ENCODE peak calls at places on chromosome 5, in eight cellular contexts. J, E, R, K, U, X, G and P are unnamed samples.

GRCh38 chr5:80408475-80408875 is 611 bp downstream of the ZFYVE16 start:
- DNase-seq in U (peak), E (peak), K (peak), X (peak), G (no peak), J (peak), R (peak), P (peak)

GRCh38 chr5:68187268-68188055 is 28.1 kb upstream of the PIK3R1 start:
- DNase-seq in R (no peak), G (peak), E (no peak), K (no peak), X (no peak), U (no peak), J (peak), P (peak)

GRCh38 chr5:132747693-132748440 is 641 bp downstream of the CCNI2 start:
- DNase-seq in K (no peak), J (no peak), R (peak), G (no peak), U (peak), E (peak), X (no peak), P (no peak)

GRCh38 chr5:123344819-123345426 is 78.3 kb downstream of the CEP120 start:
- DNase-seq in E (no peak), U (peak), X (peak), G (peak), K (peak), R (no peak), J (peak), P (peak)

GRCh38 chr5:71782771-71783770 is 64.0 kb downstream of the CARTPT start:
- DNase-seq in R (peak), X (peak), J (peak), G (peak), K (peak), U (peak), E (peak), P (peak)

GRCh38 chr5:149576021-149576420 is 5.3 kb upstream of the ARHGEF37 start:
- DNase-seq in X (no peak), J (no peak), R (no peak), U (peak), E (peak), K (no peak), G (no peak), P (no peak)

GRCh38 chr5:138900281-138900965 is 25.3 kb upstream of the LRRTM2 start:
- DNase-seq in X (no peak), G (no peak), R (no peak), K (peak), E (no peak), J (no peak), U (peak), P (peak)

GRCh38 chr5:127820910-127821553 is 117.8 kb downstream of the CCDC192 start:
- DNase-seq in U (no peak), E (no peak), K (peak), X (no peak), G (no peak), J (no peak), R (no peak), P (no peak)

GRCh38 chr5:1502737-1503120 is 21.0 kb downstream of the LPCAT1 start:
- DNase-seq in K (no peak), J (no peak), G (no peak), E (no peak), R (no peak), U (no peak), X (no peak), P (no peak)

GRCh38 chr5:76402880-76403712 is at the start of gene IQGAP2:
- DNase-seq in E (peak), J (peak), U (peak), G (peak), X (peak), R (peak), K (peak), P (peak)

GRCh38 chr5:37043693-37044092 is 167.1 kb downstream of the NIPBL start:
- DNase-seq in G (no peak), K (peak), E (no peak), X (no peak), J (peak), U (peak), R (no peak), P (peak)

GRCh38 chr5:140239939-140240700 is 62.8 kb downstream of the PFDN1 start:
- DNase-seq in K (peak), G (peak), U (peak), E (peak), X (peak), J (peak), R (peak), P (peak)

GRCh38 chr5:75044406-75044805 is 8.0 kb downstream of the GCNT4 start:
- DNase-seq in R (no peak), E (no peak), G (no peak), J (peak), X (no peak), U (no peak), K (no peak), P (no peak)

GRCh38 chr5:37717613-37718431 is 122.0 kb downstream of the GDNF start:
- DNase-seq in K (peak), R (no peak), E (no peak), G (peak), X (no peak), J (no peak), U (no peak), P (peak)

GRCh38 chr5:56419667-56420066 is 186.5 kb upstream of the ANKRD55 start:
- DNase-seq in U (no peak), E (no peak), J (no peak), X (no peak), K (no peak), R (no peak), G (no peak), P (no peak)

GRCh38 chr5:115419794-115420585 is 123.5 kb upstream of the CCDC112 start:
- DNase-seq in K (peak), E (no peak), X (no peak), J (no peak), U (no peak), G (no peak), R (no peak), P (peak)

GRCh38 chr5:165361143-165361542 is 1855.7 kb downstream of the MAT2B start:
- DNase-seq in G (no peak), K (no peak), U (no peak), R (no peak), J (no peak), X (no peak), E (no peak), P (no peak)

GRCh38 chr5:148011407-148012124 is 52.2 kb upstream of the SPINK5 start:
- DNase-seq in G (no peak), J (no peak), K (no peak), X (no peak), U (no peak), E (no peak), R (no peak), P (peak)

GRCh38 chr5:72209515-72210115 is 102.3 kb downstream of the MAP1B start:
- DNase-seq in U (no peak), K (no peak), R (no peak), E (no peak), G (peak), X (no peak), J (peak), P (no peak)

GRCh38 chr5:513216-514100 is 10.8 kb downstream of the SLC9A3 start:
- DNase-seq in J (no peak), K (no peak), G (no peak), X (no peak), R (no peak), U (no peak), E (no peak), P (no peak)

GRCh38 chr5:39092581-39093350 is 18.6 kb upstream of the RICTOR start:
- DNase-seq in J (no peak), R (no peak), K (no peak), X (no peak), G (no peak), E (no peak), U (no peak), P (peak)

GRCh38 chr5:95285406-95285761 is 490 bp upstream of the MCTP1 start:
- DNase-seq in U (peak), X (no peak), K (no peak), R (no peak), E (no peak), J (no peak), G (peak), P (peak)

GRCh38 chr5:1443145-1443543 is 2.1 kb downstream of the SLC6A3 start:
- DNase-seq in G (no peak), J (no peak), X (no peak), K (no peak), E (no peak), U (no peak), R (no peak), P (no peak)

GRCh38 chr5:42992035-42992570 is 48.0 kb downstream of the ANXA2R start:
- DNase-seq in X (peak), R (peak), G (peak), J (peak), E (peak), U (peak), K (no peak), P (peak)

GRCh38 chr5:134460551-134460950 is 48.9 kb upstream of the CDKN2AIPNL start:
- DNase-seq in R (no peak), U (no peak), J (no peak), K (no peak), G (no peak), X (no peak), E (no peak), P (no peak)

GRCh38 chr5:127561254-127561653 is 43.8 kb downstream of the PRRC1 start:
- DNase-seq in G (no peak), U (no peak), E (no peak), R (no peak), J (no peak), K (peak), X (no peak), P (peak)

GRCh38 chr5:50463726-50464125 is 22.6 kb upstream of the EMB start:
- DNase-seq in R (no peak), J (no peak), U (no peak), K (no peak), X (no peak), G (peak), E (no peak), P (no peak)

GRCh38 chr5:82405166-82405565 is 127.0 kb upstream of the RPS23 start:
- DNase-seq in U (no peak), K (peak), J (no peak), X (no peak), G (no peak), R (no peak), E (no peak), P (peak)